ENCODE peak calls at places on chromosomes 11 and 22, in nine cellular contexts. V is ovary; P is CD8-positive, alpha-beta T cell; X is effector memory CD4-positive, alpha-beta T cell; B is psoas muscle; E is prostate gland; I is MM.1S; K is CD4-positive, alpha-beta memory T cell; S is uterus. T is an unnamed sample.

GRCh38 chr11:69078930-69079607 is 30.3 kb downstream of the TPCN2 start:
- DNase-seq in V (no peak), P (no peak), X (no peak), B (no peak), E (no peak), I (no peak), K (no peak), S (no peak), T (no peak)

GRCh38 chr11:17568944-17569343 is 21.9 kb downstream of the OTOG start:
- DNase-seq in V (no peak), P (no peak), X (no peak), B (no peak), E (no peak), I (no peak), K (no peak), S (no peak), T (no peak)

GRCh38 chr11:27995082-27995481 is 112.9 kb downstream of the KIF18A start:
- DNase-seq in V (no peak), P (no peak), X (no peak), B (no peak), E (no peak), I (no peak), K (no peak), S (no peak), T (no peak)

GRCh38 chr11:119650251-119650650 is 78.7 kb downstream of the NECTIN1 start:
- DNase-seq in V (no peak), P (no peak), X (no peak), B (no peak), E (no peak), I (no peak), K (no peak), S (no peak), T (no peak)

GRCh38 chr11:36346562-36347383 is 50.7 kb downstream of the PRR5L start:
- DNase-seq in V (no peak), P (no peak), X (no peak), B (no peak), E (no peak), I (no peak), K (no peak), S (no peak), T (no peak)

GRCh38 chr11:86183694-86184093 is 60.9 kb upstream of the EED start:
- DNase-seq in V (no peak), P (no peak), X (no peak), B (no peak), E (no peak), I (peak; percentile 31), K (no peak), S (no peak), T (no peak)

GRCh38 chr11:23078289-23078971 is 218.2 kb upstream of the CCDC179 start:
- DNase-seq in V (no peak), P (no peak), X (no peak), B (no peak), E (no peak), I (no peak), K (no peak), S (no peak), T (no peak)

GRCh38 chr11:125454047-125454446 is 42.0 kb downstream of the FEZ1 start:
- DNase-seq in V (no peak), P (no peak), X (no peak), B (no peak), E (no peak), I (no peak), K (no peak), S (no peak), T (no peak)

GRCh38 chr11:94513091-94513490 is 830 bp downstream of the C11orf97 start:
- DNase-seq in V (no peak), P (no peak), X (no peak), B (no peak), E (no peak), I (no peak), K (no peak), S (no peak), T (no peak)

GRCh38 chr22:26584010-26584409 is 5.9 kb downstream of the TPST2 start:
- DNase-seq in V (no peak), P (no peak), X (no peak), B (no peak), E (no peak), I (no peak), K (no peak), S (no peak), T (no peak)

GRCh38 chr11:61098778-61099177 is 3.5 kb upstream of the CD5 start:
- DNase-seq in V (no peak), P (no peak), X (no peak), B (no peak), E (no peak), I (no peak), K (no peak), S (no peak), T (no peak)

GRCh38 chr11:120180571-120181445 is 30.0 kb upstream of the OAF start:
- DNase-seq in V (no peak), P (no peak), X (no peak), B (no peak), E (no peak), I (no peak), K (no peak), S (peak; percentile 57), T (no peak)

GRCh38 chr11:8833568-8834275 is 77.3 kb upstream of the AKIP1 start:
- DNase-seq in V (no peak), P (no peak), X (no peak), B (no peak), E (no peak), I (no peak), K (no peak), S (no peak), T (no peak)

GRCh38 chr11:68784653-68785052 is 33.3 kb upstream of the TESMIN start:
- DNase-seq in V (no peak), P (no peak), X (no peak), B (no peak), E (no peak), I (no peak), K (no peak), S (no peak), T (peak; percentile 33)

GRCh38 chr22:49549851-49550430 is 277.7 kb downstream of the BRD1 start:
- DNase-seq in V (no peak), P (no peak), X (no peak), B (no peak), E (no peak), I (no peak), K (no peak), S (no peak), T (no peak)
- H3K27me3 ChIP-seq in V (no peaks in the 10 kb centered on the region), P (no peaks in the 10 kb centered on the region), X (no peaks in the 10 kb centered on the region), B (no peaks in the 10 kb centered on the region), E (peaks cover 12% of the 10 kb centered on the region), I (no peaks in the 10 kb centered on the region), K (no peaks in the 10 kb centered on the region), S (no peaks in the 10 kb centered on the region), T (no peaks in the 10 kb centered on the region)

GRCh38 chr22:31921106-31921505 is 23.2 kb upstream of the YWHAH start:
- DNase-seq in V (no peak), P (no peak), X (no peak), B (no peak), E (no peak), I (no peak), K (no peak), S (no peak), T (no peak)

GRCh38 chr22:31922593-31922992 is 21.7 kb upstream of the YWHAH start:
- DNase-seq in V (no peak), P (no peak), X (no peak), B (no peak), E (no peak), I (no peak), K (no peak), S (no peak), T (no peak)

GRCh38 chr22:31923761-31924160 is 20.6 kb upstream of the YWHAH start:
- DNase-seq in V (no peak), P (no peak), X (no peak), B (no peak), E (no peak), I (no peak), K (no peak), S (no peak), T (no peak)

GRCh38 chr22:31925056-31925455 is 19.3 kb upstream of the YWHAH start:
- DNase-seq in V (no peak), P (no peak), X (no peak), B (no peak), E (no peak), I (no peak), K (no peak), S (no peak), T (no peak)

DNA sequence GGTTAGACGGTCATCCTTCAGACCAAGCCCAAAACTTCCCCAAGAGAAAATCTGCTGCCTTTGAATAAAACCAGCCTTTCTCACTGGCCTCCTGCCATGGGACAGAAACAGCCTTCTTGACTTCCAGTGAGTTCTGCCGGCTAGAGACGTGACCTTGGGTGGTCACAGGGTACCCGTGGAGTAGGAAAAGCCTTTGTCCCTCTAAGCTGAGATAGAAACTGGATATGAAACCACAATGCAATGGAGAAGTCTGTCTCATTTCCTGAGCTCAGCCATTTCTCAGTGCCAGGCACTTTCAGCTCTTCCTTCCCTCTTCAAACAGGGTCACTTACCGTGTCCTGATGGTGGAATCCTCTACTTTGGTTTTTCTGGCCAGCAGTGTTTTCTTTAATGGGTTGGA is 21.2 kb upstream of the YWHAH start:
- DNase-seq in V (no peak), P (no peak), X (no peak), B (peak; percentile 34), E (no peak), I (no peak), K (no peak), S (no peak), T (no peak)
- H3K27ac ChIP-seq in V (no peak overlapping the region), P (no peak overlapping the region), X (no peak overlapping the region), B (no peak overlapping the region), E (no peak overlapping the region), I (no peak overlapping the region), K (no peak overlapping the region), S (no peak overlapping the region), T (no peak overlapping the region)

DNA sequence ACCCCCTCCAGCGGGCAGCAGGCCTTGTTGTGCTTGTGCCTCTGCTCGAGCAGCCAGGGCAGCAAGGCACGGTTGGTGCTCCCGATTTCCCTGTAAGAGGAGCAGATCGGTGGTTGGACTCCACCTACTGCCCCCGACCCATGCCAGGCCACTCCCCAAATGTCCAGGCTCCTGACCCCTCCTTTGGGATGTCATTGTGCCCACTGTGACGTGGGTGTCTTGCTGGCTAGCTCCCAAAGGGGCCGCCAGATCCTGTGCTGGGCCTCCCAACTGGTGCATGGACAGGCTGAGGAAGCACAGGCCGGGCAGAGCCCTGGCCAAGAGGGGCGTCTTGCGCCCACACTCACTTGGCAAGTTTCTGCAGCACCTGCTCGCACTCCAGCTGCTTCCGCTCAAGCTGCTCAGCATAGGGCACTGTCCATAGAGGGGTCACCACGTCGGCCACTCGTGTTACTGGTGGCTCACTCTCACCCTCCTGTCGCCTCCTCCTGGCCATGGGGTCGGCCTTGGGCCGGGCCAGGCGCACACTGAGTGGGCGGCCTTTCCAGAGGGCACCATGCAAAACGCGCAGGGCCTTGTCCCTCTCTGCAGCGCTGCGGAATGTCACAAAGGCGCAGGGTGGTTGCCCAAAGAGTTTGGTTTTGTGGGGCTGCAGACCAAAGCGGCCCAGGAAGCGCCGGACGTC is at the start of gene RANBP1:
- DNase-seq in V (peak; percentile 48), P (no peak), X (no peak), B (peak; percentile 25), E (no peak), I (no peak), K (no peak), S (no peak), T (no peak)
- H3K36me3 ChIP-seq in V (peaks cover 2% of the 10 kb centered on the region), P (peaks cover 27% of the 10 kb centered on the region), X (peaks cover 55% of the 10 kb centered on the region), B (peaks cover 5% of the 10 kb centered on the region), E (no peaks in the 10 kb centered on the region), I (peaks cover 13% of the 10 kb centered on the region), K (peaks cover 55% of the 10 kb centered on the region), S (no peaks in the 10 kb centered on the region), T (peaks cover 53% of the 10 kb centered on the region)

DNA sequence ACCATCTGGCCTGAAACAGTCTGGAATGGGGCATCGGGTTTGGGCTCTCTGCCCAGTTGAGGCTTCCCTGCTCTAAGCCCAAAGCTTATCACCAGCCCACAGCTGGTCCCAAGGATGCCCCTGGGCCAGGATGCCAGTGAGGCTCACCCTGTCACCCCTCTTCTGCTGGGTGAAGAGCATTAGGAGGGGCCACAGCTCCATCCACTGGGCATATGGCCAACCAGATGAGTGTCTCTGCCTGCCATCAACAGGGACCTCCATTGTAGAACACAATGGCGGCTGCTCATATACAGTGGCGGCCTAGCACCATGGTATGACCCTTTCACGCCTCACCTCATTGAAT is 5.6 kb downstream of the CHST1 start:
- DNase-seq in V (peak; percentile 23), P (no peak), X (no peak), B (no peak), E (no peak), I (no peak), K (no peak), S (no peak), T (no peak)
- H3K27me3 ChIP-seq in V (no peaks in the 10 kb centered on the region), P (peaks cover 28% of the 10 kb centered on the region), X (peaks cover 25% of the 10 kb centered on the region), B (peaks cover 58% of the 10 kb centered on the region), E (no peaks in the 10 kb centered on the region), I (peaks cover 81% of the 10 kb centered on the region), K (peaks cover 26% of the 10 kb centered on the region), S (no peaks in the 10 kb centered on the region), T (peaks cover 36% of the 10 kb centered on the region)

T was measured in CD8-positive, alpha-beta memory T cell.